ENCODE peak calls at places on chromosomes 2 and 18, in nine cellular contexts. W, X, P, C, O, A, G, Y and F are unnamed samples.

GRCh38 chr2:170997893-170998477 is 68.9 kb downstream of the GORASP2 start:
- DNase-seq in O (no peak), G (no peak), X (no peak), W (no peak), A (no peak), Y (no peak), C (no peak), P (no peak), F (no peak)

GRCh38 chr2:225041871-225042799 is at the start of gene DOCK10:
- DNase-seq in A (no peak), G (peak; percentile 40), P (no peak), W (peak; percentile 59), C (peak; percentile 42), Y (no peak), O (no peak), X (peak; percentile 24), F (no peak)

GRCh38 chr2:65055427-65056214 is 595 bp upstream of the CEP68 start:
- DNase-seq in W (no peak), A (no peak), X (no peak), C (no peak), G (peak; percentile 68), O (no peak), P (no peak), Y (no peak), F (no peak)

GRCh38 chr2:191333911-191334357 is 88.7 kb downstream of the MYO1B start:
- DNase-seq in O (peak; percentile 35), C (no peak), P (peak; percentile 92), X (peak; percentile 58), W (no peak), Y (peak; percentile 59), G (no peak), A (no peak), F (no peak)

GRCh38 chr2:45315881-45316280 is 295.2 kb downstream of the SRBD1 start:
- DNase-seq in O (peak; percentile 29), P (peak; percentile 33), A (no peak), X (no peak), C (no peak), Y (peak; percentile 74), W (no peak), G (no peak), F (no peak)

GRCh38 chr2:134290363-134290762 is 36.5 kb downstream of the MGAT5 start:
- DNase-seq in W (no peak), A (no peak), X (no peak), G (no peak), O (no peak), P (no peak), Y (no peak), C (no peak), F (no peak)

GRCh38 chr2:141598982-141599381 is 531.8 kb downstream of the LRP1B start:
- DNase-seq in W (no peak), O (no peak), C (no peak), P (no peak), X (no peak), Y (no peak), A (no peak), G (no peak), F (no peak)

GRCh38 chr2:215794829-215795546 is 218.4 kb downstream of the MREG start:
- DNase-seq in P (no peak), O (no peak), G (no peak), X (peak; percentile 72), W (no peak), Y (no peak), C (peak; percentile 81), A (no peak), F (no peak)

GRCh38 chr18:26565514-26565913 is 17.2 kb upstream of the KCTD1 start:
- DNase-seq in Y (no peak), P (no peak), C (no peak), A (no peak), X (no peak), O (no peak), G (no peak), W (no peak), F (no peak)

GRCh38 chr18:23307567-23308295 is 145.4 kb upstream of the RIOK3 start:
- DNase-seq in W (no peak), A (no peak), X (no peak), P (no peak), G (no peak), C (no peak), Y (no peak), O (peak; percentile 31), F (no peak)

GRCh38 chr2:9752441-9753275 is 90.6 kb upstream of the TAF1B start:
- DNase-seq in X (no peak), O (no peak), A (no peak), G (no peak), P (no peak), Y (peak; percentile 32), W (peak; percentile 89), C (no peak), F (no peak)

GRCh38 chr2:36780231-36780808 is 83.8 kb downstream of the VIT start:
- DNase-seq in C (peak; percentile 83), P (peak; percentile 35), W (peak; percentile 58), O (no peak), A (no peak), Y (peak; percentile 38), G (no peak), X (peak; percentile 72), F (no peak)

GRCh38 chr2:241762933-241763369 is 13.7 kb upstream of the GAL3ST2 start:
- DNase-seq in Y (no peak), P (no peak), A (peak; percentile 60), C (no peak), G (no peak), O (no peak), W (no peak), X (no peak), F (no peak)

GRCh38 chr18:67010916-67011315 is 407.0 kb upstream of the CDH19 start:
- DNase-seq in Y (no peak), O (no peak), A (no peak), P (no peak), C (no peak), G (no peak), W (peak; percentile 1), X (peak; percentile 9), F (no peak)

GRCh38 chr2:233152541-233152940 is 92.4 kb downstream of the INPP5D start:
- DNase-seq in A (no peak), O (no peak), X (no peak), G (no peak), Y (no peak), W (no peak), P (no peak), C (no peak), F (peak; percentile 66)

GRCh38 chr2:233584210-233584609 is 17.6 kb upstream of the USP40 start:
- DNase-seq in O (no peak), P (no peak), A (no peak), X (no peak), C (no peak), G (no peak), W (no peak), Y (no peak), F (no peak)

DNA sequence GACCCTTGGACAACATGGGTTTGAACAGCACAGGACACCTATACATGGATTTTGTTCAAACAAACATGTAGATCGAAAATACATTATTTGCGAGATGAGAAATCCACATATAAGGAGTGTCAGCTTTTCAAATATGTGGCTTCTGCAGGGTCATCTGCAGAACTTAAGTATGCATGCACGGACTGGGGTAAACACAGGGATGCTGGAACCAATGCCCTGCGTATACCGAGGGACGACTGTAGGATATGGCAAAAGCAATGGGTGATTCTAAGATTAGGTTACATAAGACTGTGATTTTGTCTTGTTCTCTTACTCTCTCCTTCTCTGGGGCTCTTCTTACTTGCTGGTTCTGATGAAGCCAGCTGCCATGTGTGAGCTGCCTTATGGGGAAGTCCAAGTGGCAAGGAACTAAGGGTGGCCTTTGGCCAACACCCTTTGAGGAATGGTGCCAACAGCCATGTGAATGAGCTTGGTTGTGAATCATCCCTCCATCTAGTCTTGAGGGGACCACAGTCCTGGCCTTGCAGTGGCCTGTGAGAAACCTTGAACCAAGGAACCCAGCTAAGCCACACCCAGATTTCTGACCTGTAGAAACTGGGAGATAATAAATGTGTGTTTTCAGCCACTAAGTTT is 66.5 kb downstream of the EVA1A start:
- DNase-seq in C (no peak), G (no peak), Y (no peak), W (no peak), P (no peak), O (no peak), A (no peak), X (no peak), F (no peak)
- H3K4me3 ChIP-seq in C (no peak overlapping the region), G (no peak overlapping the region), Y (no peak overlapping the region), W (no peak overlapping the region), P (no peak overlapping the region), O (no peak overlapping the region), A (no peak overlapping the region), X (no peak overlapping the region), F (no peak overlapping the region)

GRCh38 chr18:63161728-63162195 is 157.8 kb downstream of the BCL2 start:
- DNase-seq in G (peak; percentile 62), W (peak; percentile 16), P (peak; percentile 64), O (peak; percentile 92), Y (peak; percentile 66), A (peak; percentile 84), X (peak; percentile 64), C (no peak), F (peak; percentile 88)
- H3K4me3 ChIP-seq in G (no peak overlapping the region), W (no peak overlapping the region), P (no peak overlapping the region), O (no peak overlapping the region), Y (no peak overlapping the region), A (no peak overlapping the region), X (no peak overlapping the region), C (no peak overlapping the region), F (no peak overlapping the region)

DNA sequence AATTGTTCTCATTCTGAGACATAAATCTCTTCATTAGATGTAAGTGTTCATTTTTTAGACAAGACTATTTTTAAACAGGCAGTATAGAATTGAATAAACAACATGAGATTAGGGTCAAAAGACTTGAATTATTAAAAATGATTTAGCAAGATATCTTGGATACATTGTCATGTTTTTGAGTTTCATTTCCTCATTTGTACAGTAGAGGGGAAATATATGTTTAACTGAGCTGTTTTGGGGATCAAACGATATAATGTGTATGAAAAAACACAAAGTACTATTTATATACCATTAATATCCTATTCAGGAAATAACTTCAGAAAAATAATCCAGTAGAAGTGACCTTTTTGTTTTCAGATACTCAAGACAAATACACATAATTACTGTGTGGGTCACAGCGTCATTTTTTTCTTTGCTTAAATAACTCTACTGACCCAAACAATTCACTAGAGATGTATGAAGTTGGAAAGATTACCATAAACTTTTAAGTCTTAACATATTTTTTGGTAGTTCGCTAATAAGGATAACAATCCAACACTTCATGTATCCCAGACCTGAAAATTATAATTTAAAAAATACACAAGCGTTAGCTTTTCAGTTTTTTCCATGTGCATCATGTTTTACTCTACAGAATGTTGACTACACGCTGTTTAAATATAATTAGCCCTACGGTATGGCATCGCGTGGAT is 876 bp upstream of the ASXL3 start:
- DNase-seq in C (no peak), G (no peak), Y (no peak), A (no peak), P (no peak), W (no peak), X (no peak), O (no peak), F (no peak)
- H3K4me3 ChIP-seq in C (peak overlapping the region; percentile 69), G (peak overlapping the region; percentile 71), Y (peak overlapping the region; percentile 65), A (peak overlapping the region; percentile 76), P (no peak overlapping the region), W (no peak overlapping the region), X (peak overlapping the region; percentile 47), O (peak overlapping the region; percentile 49), F (peak overlapping the region; percentile 78)

DNA sequence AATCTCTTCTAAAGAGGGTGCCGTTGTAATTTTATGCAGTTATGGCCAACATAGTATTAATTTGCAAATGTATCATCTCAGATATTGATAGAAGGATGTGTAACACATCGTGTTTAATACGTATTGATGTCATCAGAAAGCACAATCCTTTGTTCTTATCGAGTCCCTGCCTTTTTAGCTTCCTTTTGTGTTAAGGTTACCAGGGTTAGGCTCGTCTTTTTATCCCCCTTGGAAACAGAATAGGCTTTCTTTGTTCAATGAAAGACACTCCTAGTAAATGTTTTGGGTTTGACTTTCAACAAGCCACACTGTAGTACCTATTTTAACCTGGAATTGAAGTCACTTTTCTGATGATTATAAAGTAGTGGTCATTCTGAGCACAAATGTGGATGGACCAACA is 136.2 kb downstream of the WDR7 start:
- DNase-seq in P (no peak), C (no peak), O (no peak), G (no peak), X (no peak), A (no peak), Y (no peak), W (no peak), F (no peak)
- H3K4me3 ChIP-seq in P (no peak overlapping the region), C (no peak overlapping the region), O (no peak overlapping the region), G (no peak overlapping the region), X (no peak overlapping the region), A (no peak overlapping the region), Y (no peak overlapping the region), W (no peak overlapping the region), F (no peak overlapping the region)